ENCODE peak calls at places on chromosomes 16 and 17, in five cellular contexts. R is upper lobe of right lung, X is pancreas, E is A549, M is cardiac muscle cell. N is an unnamed sample.
A peak's percentile ranks its signal among the peaks of the same experiment; 100 is the strongest.

GRCh38 chr17:32502710-32503109 is 15.9 kb downstream of the CDK5R1 start:
- DNase-seq in R (peak; percentile 6), X (no peak), E (no peak), M (no peak), N (no peak)

GRCh38 chr16:82991435-82991834 is 364.7 kb downstream of the CDH13 start:
- DNase-seq in R (no peak), X (no peak), E (no peak), M (no peak), N (no peak)

GRCh38 chr16:46727630-46728029 is 20.5 kb downstream of the MYLK3 start:
- DNase-seq in R (no peak), X (no peak), E (no peak), M (no peak), N (no peak)

GRCh38 chr16:971582-971905 is 760 bp upstream of the LMF1 start:
- DNase-seq in R (no peak), X (no peak), E (no peak), M (no peak), N (no peak)

GRCh38 chr16:12231666-12232065 is 255.1 kb downstream of the SNX29 start:
- DNase-seq in R (no peak), X (no peak), E (no peak), M (no peak), N (peak; percentile 49)

GRCh38 chr17:78174870-78175642 is 6.7 kb downstream of the SYNGR2 start:
- DNase-seq in R (no peak), X (peak; percentile 79), E (no peak), M (no peak), N (no peak)

GRCh38 chr16:10729649-10730048 is 14.0 kb upstream of the NUBP1 start:
- DNase-seq in R (no peak), X (no peak), E (peak; percentile 71), M (peak; percentile 43), N (no peak)

GRCh38 chr16:9138731-9139501 is 47.5 kb downstream of the HAPSTR1 start:
- DNase-seq in R (peak; percentile 84), X (peak; percentile 86), E (peak; percentile 41), M (peak; percentile 73), N (no peak)

GRCh38 chr17:55334285-55334684 is 69.5 kb downstream of the HLF start:
- DNase-seq in R (no peak), X (no peak), E (no peak), M (peak; percentile 47), N (no peak)

GRCh38 chr16:74760007-74760767 is 14.4 kb downstream of the FA2H start:
- DNase-seq in R (peak; percentile 43), X (no peak), E (peak; percentile 84), M (no peak), N (peak; percentile 13)

GRCh38 chr16:88464447-88465318 is 11.6 kb downstream of the ZFPM1 start:
- DNase-seq in R (no peak), X (no peak), E (no peak), M (peak; percentile 94), N (no peak)

DNA sequence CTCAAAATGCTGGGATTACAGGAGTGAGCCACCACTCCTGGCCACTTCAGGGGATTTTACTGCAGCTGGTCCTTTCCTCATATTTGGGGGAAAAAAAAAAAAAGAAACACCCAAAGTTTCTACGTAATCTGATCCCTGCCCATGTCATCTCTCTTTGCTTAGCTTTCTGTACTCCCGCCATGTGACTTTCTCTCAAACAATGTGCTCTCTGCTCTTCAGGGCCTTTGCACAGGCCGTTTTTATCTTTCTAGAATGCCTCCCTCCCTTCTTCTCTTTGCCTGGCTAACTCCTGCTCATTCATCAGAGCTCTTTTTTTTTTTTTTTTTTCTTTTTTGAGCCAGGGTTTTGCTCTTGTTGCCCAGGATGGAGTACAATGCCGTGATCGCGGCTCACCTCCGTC is 4.9 kb upstream of the HDAC5 start:
- DNase-seq in R (no peak), X (no peak), E (no peak), M (no peak), N (no peak)
- H3K4me3 ChIP-seq in R (no peak overlapping the region), X (no peak overlapping the region), E (no peak overlapping the region), M (no peak overlapping the region), N (no peak overlapping the region)

DNA sequence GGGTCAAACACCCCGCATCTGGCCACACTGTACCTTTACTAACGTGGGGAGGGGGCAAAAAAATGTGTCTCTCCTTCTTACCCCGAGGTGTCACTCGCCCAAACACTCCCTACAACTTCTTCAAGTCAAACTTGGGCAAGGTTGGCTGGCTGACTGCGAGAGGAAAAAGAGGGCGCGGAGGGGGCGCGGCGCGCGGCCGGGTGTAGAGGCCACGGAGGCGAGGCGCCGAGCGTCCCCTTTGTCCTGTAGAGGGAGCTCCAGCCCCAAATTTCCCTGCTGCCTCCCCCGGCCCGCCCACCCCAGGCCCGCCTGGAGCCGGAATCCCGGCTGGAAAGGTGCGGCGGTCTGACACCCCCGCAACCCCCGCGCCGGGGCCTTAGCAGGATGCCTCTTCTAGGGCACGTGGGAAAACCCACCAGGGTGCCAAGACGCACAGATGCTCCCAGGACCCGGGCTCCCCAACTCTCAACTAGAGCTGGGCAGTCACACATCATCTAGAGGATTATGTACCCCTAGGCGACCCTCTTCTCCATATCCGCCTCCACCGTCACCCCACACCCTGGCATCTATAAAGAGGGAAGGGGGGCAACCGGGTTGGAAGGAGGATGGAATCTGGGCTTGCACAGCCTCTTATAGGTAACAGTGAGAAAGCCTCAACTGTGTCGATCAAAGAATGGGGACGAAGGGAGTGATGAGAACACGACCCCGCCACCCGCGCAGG is 4.2 kb downstream of the IRX3 start:
- DNase-seq in R (peak; percentile 88), X (peak; percentile 80), E (peak; percentile 77), M (peak; percentile 62), N (no peak)
- TF ChIP-seq CTCF in R (peak; percentile 71), X (peak; percentile 49), E (peak; percentile 75), M (peak; percentile 53), N (peak; percentile 26)

DNA sequence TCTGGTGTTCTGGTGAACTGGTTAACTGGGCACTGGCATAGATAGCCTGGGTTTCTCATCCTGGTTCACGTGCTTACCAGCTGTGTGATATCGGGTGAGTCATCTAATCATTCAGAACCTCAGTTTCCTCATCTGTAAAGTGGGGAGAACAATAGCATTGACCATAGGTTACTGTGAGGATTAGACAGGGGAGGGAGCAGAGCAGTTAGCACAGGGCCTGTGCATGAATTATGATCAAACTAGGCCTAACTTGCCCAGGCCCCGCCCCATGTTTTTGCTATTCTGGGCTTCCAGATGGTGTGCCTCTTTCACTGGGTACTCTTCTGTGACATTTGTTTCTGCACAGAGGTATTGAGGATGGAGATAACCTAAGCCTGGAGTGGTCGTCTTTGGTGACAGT is 4.6 kb upstream of the KLHL36 start:
- DNase-seq in R (no peak), X (no peak), E (no peak), M (no peak), N (no peak)
- H3K27ac ChIP-seq in R (peak overlapping the region; percentile 58), X (peak overlapping the region; percentile 26), E (no peak overlapping the region), M (no peak overlapping the region), N (peak overlapping the region; percentile 77)

DNA sequence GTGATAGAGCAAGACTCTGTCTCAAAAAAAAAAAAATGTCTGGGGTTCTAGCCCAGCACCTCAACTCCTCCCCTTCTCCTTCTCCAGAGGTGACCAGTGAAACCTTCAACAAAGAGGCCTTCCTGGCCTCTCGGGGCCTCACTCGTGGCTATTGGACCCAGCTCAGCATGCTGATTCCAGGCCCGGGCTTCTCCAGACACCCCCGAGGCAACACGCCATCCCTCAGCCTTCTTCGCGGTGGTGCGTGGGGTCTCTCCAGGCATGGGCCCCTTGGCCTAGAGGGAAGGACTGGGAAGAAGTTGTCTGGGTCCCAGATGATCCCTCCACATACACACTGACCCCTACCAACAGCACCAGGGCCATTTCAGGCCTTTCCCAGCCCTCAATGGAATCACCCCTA is 3.5 kb upstream of the CXCL16 start:
- DNase-seq in R (no peak), X (no peak), E (no peak), M (no peak), N (no peak)
- H3K4me3 ChIP-seq in R (no peak overlapping the region), X (no peak overlapping the region), E (no peak overlapping the region), M (no peak overlapping the region), N (no peak overlapping the region)

GRCh38 chr16:4529085-4530060 is 9.2 kb downstream of the CDIP1 start:
- DNase-seq in R (no peak), X (no peak), E (no peak), M (peak; percentile 24), N (peak; percentile 49)
- TF ChIP-seq CTCF in R (no peak), X (no peak), E (no peak), M (no peak), N (peak; percentile 5)

GRCh38 chr16:57763290-57764005 is 27.9 kb downstream of the KATNB1 start:
- DNase-seq in R (no peak), X (no peak), E (no peak), M (no peak), N (no peak)

GRCh38 chr16:57764006-57764340 is 28.4 kb downstream of the KATNB1 start:
- DNase-seq in R (no peak), X (no peak), E (no peak), M (no peak), N (no peak)

GRCh38 chr16:57766714-57767348 is 31.3 kb downstream of the KATNB1 start:
- DNase-seq in R (no peak), X (no peak), E (no peak), M (no peak), N (no peak)

GRCh38 chr16:57764341-57765159 is 29.0 kb downstream of the KATNB1 start:
- DNase-seq in R (no peak), X (no peak), E (peak; percentile 86), M (peak; percentile 75), N (peak; percentile 41)

DNA sequence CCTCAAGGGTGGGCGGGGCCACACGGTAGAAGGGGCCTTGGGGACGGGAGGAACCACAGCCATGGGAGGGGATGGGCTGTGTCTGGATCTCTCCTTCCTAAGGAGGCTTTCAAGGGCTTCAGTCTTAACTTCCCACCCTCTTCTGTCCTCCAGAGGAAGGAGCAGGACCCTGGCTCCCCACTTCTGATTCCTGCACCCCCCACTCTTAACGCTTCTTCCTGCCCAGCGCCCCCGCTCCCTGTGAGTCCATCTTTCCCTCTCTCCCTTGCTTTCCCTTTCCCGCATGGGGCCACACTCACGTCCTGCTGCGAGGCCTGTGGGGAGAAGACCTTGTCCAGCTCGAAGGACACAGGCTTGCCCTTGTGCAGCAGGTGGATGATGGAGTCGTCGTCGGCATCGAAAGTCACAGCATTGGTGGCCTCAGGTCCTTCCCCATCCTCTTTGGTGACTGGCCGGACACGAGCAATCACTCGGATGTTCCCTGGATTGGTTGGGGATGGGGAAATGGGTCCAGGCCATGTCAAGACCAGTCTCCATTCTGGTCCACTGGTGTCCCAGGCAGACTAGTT is 29.7 kb downstream of the KATNB1 start:
- DNase-seq in R (no peak), X (no peak), E (no peak), M (no peak), N (no peak)
- H3K27ac ChIP-seq in R (no peak overlapping the region), X (no peak overlapping the region), E (peak overlapping the region; percentile 91), M (no peak overlapping the region), N (peak overlapping the region; percentile 73)

N was measured in AG04450.